ENCODE peak calls at places on chromosomes 1 and 21, in ten cellular contexts. S is cardiac muscle cell, Z is ovary, N is fibroblast of lung, X is heart left ventricle, K is left lung, D is astrocyte, M is uterus, T is SK-N-SH, L is hepatocyte. B is an unnamed sample.

GRCh38 chr1:182679684-182680083 is 4.7 kb downstream of the RGS8 start:
- DNase-seq in S (no peak), Z (no peak), N (no peak), X (no peak), K (no peak), D (no peak), M (no peak), T (no peak), L (no peak), B (no peak)

GRCh38 chr21:36719614-36720013 is 20.7 kb downstream of the SIM2 start:
- DNase-seq in S (no peak), Z (no peak), N (no peak), X (no peak), K (no peak), D (no peak), M (no peak), T (no peak), L (peak; percentile 50), B (no peak)

GRCh38 chr1:219771039-219771438 is 157.3 kb downstream of the SLC30A10 start:
- DNase-seq in S (peak; percentile 85), Z (no peak), N (peak; percentile 95), X (no peak), K (no peak), D (peak; percentile 99), M (no peak), T (no peak), L (peak; percentile 55), B (no peak)

GRCh38 chr1:213060836-213061235 is 9.8 kb downstream of the RPS6KC1 start:
- DNase-seq in S (no peak), Z (no peak), N (no peak), X (no peak), K (no peak), D (no peak), M (no peak), T (no peak), L (no peak), B (no peak)

GRCh38 chr1:28313710-28314510 is 14.9 kb upstream of the MED18 start:
- DNase-seq in S (peak; percentile 80), Z (no peak), N (peak; percentile 57), X (peak; percentile 42), K (peak; percentile 96), D (peak; percentile 28), M (no peak), T (no peak), L (peak; percentile 90), B (peak; percentile 72)

GRCh38 chr1:230878584-230878975 is 10.3 kb upstream of the C1orf198 start:
- DNase-seq in S (peak; percentile 59), Z (no peak), N (peak; percentile 58), X (no peak), K (no peak), D (peak; percentile 82), M (peak; percentile 83), T (no peak), L (peak; percentile 20), B (no peak)

GRCh38 chr1:28176492-28177470 is at the start of gene PTAFR:
- DNase-seq in S (no peak), Z (no peak), N (no peak), X (peak; percentile 58), K (peak; percentile 87), D (no peak), M (no peak), T (no peak), L (no peak), B (no peak)

GRCh38 chr1:168092566-168093355 is 44.0 kb downstream of the GPR161 start:
- DNase-seq in S (peak; percentile 55), Z (no peak), N (peak; percentile 34), X (no peak), K (no peak), D (no peak), M (no peak), T (peak; percentile 44), L (no peak), B (peak; percentile 54)

GRCh38 chr1:220878223-220879081 is 791 bp upstream of the HLX start:
- DNase-seq in S (no peak), Z (no peak), N (peak; percentile 39), X (peak; percentile 59), K (no peak), D (no peak), M (no peak), T (no peak), L (no peak), B (no peak)

DNA sequence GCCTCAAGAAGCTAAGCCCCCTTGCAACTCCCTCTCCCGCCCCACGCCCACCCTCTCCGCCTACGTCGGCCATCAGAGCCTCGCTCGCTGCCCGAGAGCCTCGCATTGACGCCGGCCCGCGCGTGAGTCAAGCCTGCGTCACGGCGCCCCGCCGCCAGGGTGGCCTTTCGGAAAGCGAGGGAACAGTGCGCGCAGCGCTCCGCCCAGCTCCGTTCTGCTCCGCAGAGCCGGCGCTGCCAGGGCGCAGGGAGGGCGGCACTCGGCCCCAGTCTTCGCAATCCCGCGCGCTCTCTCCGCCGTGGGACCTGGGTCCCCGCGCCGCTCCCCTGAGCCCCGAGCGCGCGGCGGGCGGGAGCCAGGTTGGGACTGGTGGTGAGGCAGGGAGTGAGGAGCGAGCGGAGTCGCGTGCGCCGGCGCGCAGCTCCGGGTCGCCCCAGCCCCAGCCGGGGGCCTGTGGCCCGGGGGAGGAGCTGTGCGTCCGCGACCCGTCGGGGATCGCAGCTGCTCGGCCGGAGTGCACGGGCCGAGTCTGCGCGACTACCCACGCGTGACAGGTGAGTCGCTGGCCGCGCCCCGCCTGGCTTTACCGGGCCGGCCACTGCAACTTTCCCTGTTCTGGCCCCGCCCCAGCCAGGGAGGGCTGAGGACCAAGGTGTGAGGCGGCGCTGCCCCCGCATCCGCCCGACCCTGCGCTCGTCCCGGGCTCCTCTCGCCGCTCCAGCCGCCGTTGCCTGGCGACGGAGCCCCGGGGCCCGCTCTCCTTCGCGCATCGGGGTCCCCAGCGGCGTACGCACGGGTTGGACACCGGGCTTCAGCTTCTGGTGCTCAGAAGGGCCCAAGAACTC is at the start of gene SLC6A17:
- DNase-seq in S (peak; percentile 55), Z (no peak), N (peak; percentile 17), X (no peak), K (no peak), D (peak; percentile 35), M (no peak), T (peak; percentile 82), L (peak; percentile 52), B (no peak)
- TF ChIP-seq CTCF in S (no peak), Z (no peak), N (no peak), X (no peak), K (no peak), D (no peak), M (no peak), T (no peak), L (no peak), B (no peak)

DNA sequence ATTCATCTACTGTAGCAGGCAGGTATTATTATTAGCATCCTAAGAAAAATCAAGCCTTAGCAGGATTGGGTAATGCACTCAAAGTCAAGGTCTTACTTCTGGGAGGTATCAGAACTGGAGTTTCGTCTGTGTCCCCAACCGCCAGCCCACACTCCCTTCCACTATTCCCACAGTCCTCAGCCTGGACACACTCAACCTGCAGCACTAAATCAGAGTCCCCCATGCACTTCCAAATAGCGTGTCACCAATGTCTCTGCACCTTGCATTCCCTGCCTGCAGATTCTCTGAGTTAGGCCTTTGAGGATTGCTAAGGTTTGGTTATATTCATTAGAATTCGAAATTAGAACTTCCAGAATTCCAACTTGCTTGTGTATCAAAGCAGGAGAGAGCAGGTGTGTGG is 3.9 kb downstream of the LYPD8 start:
- DNase-seq in S (no peak), Z (no peak), N (no peak), X (no peak), K (no peak), D (no peak), M (no peak), T (no peak), L (no peak), B (no peak)
- H3K9me3 ChIP-seq in S (no peaks in the 10 kb centered on the region), Z (no peaks in the 10 kb centered on the region), N (peaks cover 7% of the 10 kb centered on the region), X (no peaks in the 10 kb centered on the region), K (no peaks in the 10 kb centered on the region), D (peaks cover 19% of the 10 kb centered on the region), M (no peaks in the 10 kb centered on the region), T (no peaks in the 10 kb centered on the region), L (no peaks in the 10 kb centered on the region), B (no peaks in the 10 kb centered on the region)

GRCh38 chr1:228488818-228489674 is 1.9 kb downstream of the RNF187 start:
- DNase-seq in S (no peak), Z (no peak), N (no peak), X (no peak), K (peak; percentile 73), D (no peak), M (no peak), T (no peak), L (no peak), B (no peak)

GRCh38 chr1:228488107-228488817 is 1.1 kb downstream of the RNF187 start:
- DNase-seq in S (no peak), Z (peak; percentile 36), N (no peak), X (no peak), K (peak; percentile 61), D (no peak), M (no peak), T (no peak), L (peak; percentile 15), B (no peak)

GRCh38 chr1:228487336-228488106 is at the start of gene RNF187:
- DNase-seq in S (no peak), Z (peak; percentile 92), N (no peak), X (peak; percentile 93), K (peak; percentile 98), D (no peak), M (peak; percentile 91), T (peak; percentile 97), L (peak; percentile 88), B (peak; percentile 86)

GRCh38 chr1:228483789-228484188 is 3.4 kb upstream of the RNF187 start:
- DNase-seq in S (no peak), Z (no peak), N (no peak), X (no peak), K (no peak), D (no peak), M (no peak), T (no peak), L (no peak), B (no peak)

GRCh38 chr1:228486596-228487335 is 416 bp upstream of the RNF187 start:
- DNase-seq in S (peak; percentile 93), Z (peak; percentile 75), N (peak; percentile 92), X (peak; percentile 86), K (peak; percentile 94), D (peak; percentile 92), M (peak; percentile 69), T (peak; percentile 80), L (peak; percentile 63), B (peak; percentile 77)
- TF ChIP-seq CTCF in S (no peak), Z (no peak), N (no peak), X (no peak), K (no peak), D (no peak), M (peak; percentile 31), T (no peak), L (no peak), B (no peak)

DNA sequence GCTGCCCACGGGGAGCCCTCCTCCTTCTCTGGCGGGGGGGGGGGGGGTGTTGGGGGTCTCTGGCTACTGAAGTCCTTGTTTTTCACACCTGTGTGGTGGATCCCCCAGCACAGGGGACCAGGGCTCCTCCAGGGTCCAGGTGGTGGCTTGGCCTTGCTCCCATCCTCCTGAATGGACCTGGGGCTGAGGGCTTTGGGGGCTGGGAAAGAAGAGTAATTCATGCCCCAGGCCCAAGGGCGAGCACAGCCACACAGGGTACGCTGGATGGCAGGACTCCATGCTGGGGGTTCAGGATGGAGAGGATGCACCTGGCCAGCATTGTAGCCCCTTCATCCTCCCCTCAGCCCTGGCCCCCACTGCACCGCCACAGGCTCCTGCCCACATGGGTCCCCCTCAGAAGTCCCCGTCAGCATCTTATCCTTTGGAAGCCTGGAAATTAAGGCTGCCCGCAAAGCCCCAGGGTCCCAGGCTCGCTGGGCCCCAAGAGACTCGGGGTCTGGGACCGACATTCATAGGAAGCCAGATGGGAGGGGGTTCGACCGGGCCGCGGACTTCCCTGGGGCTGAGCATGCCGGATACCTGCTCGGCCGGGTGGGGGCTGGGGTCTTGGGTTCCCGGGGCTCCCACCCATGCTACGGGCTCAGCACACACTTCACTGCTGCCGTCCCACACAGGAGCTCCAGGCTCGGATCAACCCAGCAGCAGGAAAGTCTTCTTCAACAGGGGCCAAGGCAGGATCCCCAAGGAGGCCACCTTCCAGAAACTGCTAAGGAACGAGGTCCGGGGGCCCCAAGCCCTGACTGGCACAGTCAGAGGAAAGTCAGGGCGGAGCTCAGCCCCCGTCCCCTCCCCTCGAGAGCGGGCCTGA is 49.0 kb upstream of the ACTRT2 start:
- DNase-seq in S (no peak), Z (no peak), N (no peak), X (no peak), K (peak; percentile 73), D (no peak), M (no peak), T (no peak), L (no peak), B (no peak)
- H3K9me3 ChIP-seq in S (no peaks in the 10 kb centered on the region), Z (no peaks in the 10 kb centered on the region), N (no peaks in the 10 kb centered on the region), X (no peaks in the 10 kb centered on the region), K (no peaks in the 10 kb centered on the region), D (no peaks in the 10 kb centered on the region), M (no peaks in the 10 kb centered on the region), T (no peaks in the 10 kb centered on the region), L (no peaks in the 10 kb centered on the region), B (no peaks in the 10 kb centered on the region)